ENCODE peak calls at places on chromosomes 13 and 19, in eight cellular contexts. B is left ventricle myocardium inferior; Z is upper lobe of right lung; X is effector memory CD4-positive, alpha-beta T cell; K is PC-9; Y is colonic mucosa; I is heart left ventricle; J is gastrocnemius medialis. A is an unnamed sample.

GRCh38 chr13:89627991-89628390 is 1719.5 kb upstream of the MIR17HG start:
- DNase-seq in B (no peak), Z (no peak), X (no peak), K (no peak), Y (no peak), I (no peak), J (no peak), A (no peak)

GRCh38 chr13:94548382-94549240 is 47.3 kb downstream of the TGDS start:
- DNase-seq in B (peak; percentile 43), Z (peak; percentile 80), X (peak; percentile 28), K (no peak), Y (peak; percentile 62), I (peak; percentile 72), J (peak; percentile 7), A (no peak)

GRCh38 chr13:91817250-91817649 is 418.8 kb downstream of the GPC5 start:
- DNase-seq in B (no peak), Z (no peak), X (no peak), K (no peak), Y (no peak), I (no peak), J (no peak), A (no peak)

GRCh38 chr13:44842158-44842557 is 147.1 kb downstream of the NUFIP1 start:
- DNase-seq in B (no peak), Z (no peak), X (no peak), K (no peak), Y (no peak), I (no peak), J (no peak), A (no peak)

GRCh38 chr19:34366670-34367423 is 1.9 kb downstream of the GPI start:
- DNase-seq in B (no peak), Z (no peak), X (no peak), K (no peak), Y (peak; percentile 30), I (no peak), J (no peak), A (no peak)

GRCh38 chr13:82688400-82688999 is 1193.8 kb downstream of the SLITRK1 start:
- DNase-seq in B (no peak), Z (no peak), X (no peak), K (no peak), Y (no peak), I (no peak), J (no peak), A (no peak)

GRCh38 chr13:64289702-64290101 is 2874.1 kb upstream of the PCDH20 start:
- DNase-seq in B (no peak), Z (no peak), X (no peak), K (no peak), Y (no peak), I (no peak), J (no peak), A (no peak)

GRCh38 chr19:11338569-11339253 is 746 bp downstream of the RAB3D start:
- DNase-seq in B (no peak), Z (peak; percentile 77), X (no peak), K (no peak), Y (peak; percentile 51), I (no peak), J (no peak), A (no peak)

GRCh38 chr13:47251771-47252170 is 354.9 kb upstream of the HTR2A start:
- DNase-seq in B (no peak), Z (no peak), X (no peak), K (no peak), Y (no peak), I (no peak), J (no peak), A (no peak)

GRCh38 chr19:17402982-17403855 is 2.2 kb downstream of the BST2 start:
- DNase-seq in B (no peak), Z (no peak), X (peak; percentile 41), K (no peak), Y (no peak), I (peak; percentile 65), J (no peak), A (no peak)

GRCh38 chr19:1081301-1082164 is 13.6 kb downstream of the POLR2E start:
- DNase-seq in B (no peak), Z (peak; percentile 72), X (no peak), K (no peak), Y (no peak), I (peak; percentile 57), J (no peak), A (no peak)

GRCh38 chr13:30240608-30241007 is 66.7 kb downstream of the KATNAL1 start:
- DNase-seq in B (no peak), Z (no peak), X (no peak), K (no peak), Y (no peak), I (no peak), J (no peak), A (no peak)

GRCh38 chr19:29766100-29766499 is 45.7 kb upstream of the CCNE1 start:
- DNase-seq in B (no peak), Z (no peak), X (no peak), K (no peak), Y (no peak), I (no peak), J (no peak), A (no peak)

GRCh38 chr19:37933965-37934364 is 27.0 kb downstream of the SIPA1L3 start:
- DNase-seq in B (peak; percentile 62), Z (no peak), X (no peak), K (no peak), Y (no peak), I (no peak), J (peak; percentile 9), A (no peak)

GRCh38 chr19:518292-519231 is 11.3 kb downstream of the TPGS1 start:
- DNase-seq in B (no peak), Z (no peak), X (peak; percentile 24), K (no peak), Y (no peak), I (no peak), J (no peak), A (peak; percentile 64)

GRCh38 chr13:51590966-51591627 is 6.8 kb downstream of the WDFY2 start:
- DNase-seq in B (no peak), Z (no peak), X (no peak), K (peak; percentile 46), Y (no peak), I (no peak), J (peak; percentile 7), A (no peak)
- H3K27ac ChIP-seq in B (peak overlapping the region; percentile 69), Z (peak overlapping the region; percentile 43), X (no peak overlapping the region), K (peak overlapping the region; percentile 64), Y (no peak overlapping the region), I (peak overlapping the region; percentile 22), J (peak overlapping the region; percentile 5), A (no peak overlapping the region)

GRCh38 chr13:48636550-48636949 is 17.2 kb upstream of the CYSLTR2 start:
- DNase-seq in B (no peak), Z (no peak), X (no peak), K (no peak), Y (no peak), I (no peak), J (no peak), A (no peak)

GRCh38 chr13:48634631-48635030 is 19.1 kb upstream of the CYSLTR2 start:
- DNase-seq in B (no peak), Z (no peak), X (no peak), K (no peak), Y (no peak), I (no peak), J (no peak), A (no peak)

GRCh38 chr13:48635478-48635877 is 18.3 kb upstream of the CYSLTR2 start:
- DNase-seq in B (no peak), Z (no peak), X (no peak), K (no peak), Y (no peak), I (no peak), J (no peak), A (no peak)

GRCh38 chr13:48631441-48631840 is 22.3 kb upstream of the CYSLTR2 start:
- DNase-seq in B (no peak), Z (no peak), X (no peak), K (no peak), Y (no peak), I (no peak), J (no peak), A (no peak)

DNA sequence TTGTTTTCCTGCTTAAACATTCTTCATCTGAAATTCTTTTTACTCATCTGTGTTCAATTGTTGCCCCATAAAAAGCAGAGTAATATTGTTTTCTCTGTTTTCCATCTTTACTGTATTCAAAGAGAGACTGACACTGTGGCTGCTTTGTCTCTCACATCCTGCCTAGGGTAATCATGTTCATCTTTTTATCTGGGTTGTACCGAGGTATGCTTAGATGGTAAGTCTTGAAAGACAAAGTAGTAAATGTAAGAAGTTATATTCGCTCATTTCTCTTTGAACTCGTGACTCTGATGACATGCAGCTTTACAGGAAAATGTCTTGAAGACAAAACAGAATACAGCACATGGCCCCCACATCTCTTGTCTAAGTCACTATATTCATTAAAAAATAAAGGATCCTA is 20.0 kb upstream of the CYSLTR2 start:
- DNase-seq in B (no peak), Z (no peak), X (no peak), K (no peak), Y (no peak), I (no peak), J (no peak), A (no peak)
- H3K4me1 ChIP-seq in B (peaks cover 10% of the 10 kb centered on the region), Z (no peaks in the 10 kb centered on the region), X (no peaks in the 10 kb centered on the region), K (no peaks in the 10 kb centered on the region), Y (no peaks in the 10 kb centered on the region), I (peaks cover 4% of the 10 kb centered on the region), J (no peaks in the 10 kb centered on the region), A (no peaks in the 10 kb centered on the region)

DNA sequence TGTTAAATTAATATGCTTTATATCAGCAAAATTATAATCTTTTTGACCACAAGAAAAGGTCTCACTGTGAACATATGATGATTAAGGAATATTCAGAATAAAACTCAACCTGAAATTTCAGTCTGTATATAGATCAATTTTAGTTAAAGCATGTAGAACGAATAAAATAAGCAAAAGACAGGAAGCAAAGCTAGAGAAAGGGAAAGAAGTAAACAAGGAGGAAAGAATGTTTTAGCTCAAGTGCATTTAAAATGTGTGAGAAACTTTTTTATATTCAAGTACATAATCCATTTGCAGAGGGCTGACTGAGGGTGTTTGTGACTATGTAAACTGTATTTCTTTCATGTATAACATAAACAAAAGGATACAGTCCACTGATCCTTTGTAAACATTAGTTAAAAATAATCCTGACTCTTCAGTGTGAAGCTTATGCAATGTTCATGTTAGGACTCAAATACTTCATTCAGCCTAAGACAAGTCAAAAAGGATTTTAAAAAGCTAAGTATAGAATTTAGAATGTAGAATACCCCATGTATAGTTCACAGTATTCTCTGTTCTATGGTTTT is 472.1 kb downstream of the DIAPH3 start:
- DNase-seq in B (no peak), Z (no peak), X (no peak), K (no peak), Y (no peak), I (no peak), J (no peak), A (no peak)
- H3K4me3 ChIP-seq in B (no peak overlapping the region), Z (no peak overlapping the region), X (no peak overlapping the region), K (no peak overlapping the region), Y (no peak overlapping the region), I (no peak overlapping the region), J (no peak overlapping the region), A (no peak overlapping the region)

DNA sequence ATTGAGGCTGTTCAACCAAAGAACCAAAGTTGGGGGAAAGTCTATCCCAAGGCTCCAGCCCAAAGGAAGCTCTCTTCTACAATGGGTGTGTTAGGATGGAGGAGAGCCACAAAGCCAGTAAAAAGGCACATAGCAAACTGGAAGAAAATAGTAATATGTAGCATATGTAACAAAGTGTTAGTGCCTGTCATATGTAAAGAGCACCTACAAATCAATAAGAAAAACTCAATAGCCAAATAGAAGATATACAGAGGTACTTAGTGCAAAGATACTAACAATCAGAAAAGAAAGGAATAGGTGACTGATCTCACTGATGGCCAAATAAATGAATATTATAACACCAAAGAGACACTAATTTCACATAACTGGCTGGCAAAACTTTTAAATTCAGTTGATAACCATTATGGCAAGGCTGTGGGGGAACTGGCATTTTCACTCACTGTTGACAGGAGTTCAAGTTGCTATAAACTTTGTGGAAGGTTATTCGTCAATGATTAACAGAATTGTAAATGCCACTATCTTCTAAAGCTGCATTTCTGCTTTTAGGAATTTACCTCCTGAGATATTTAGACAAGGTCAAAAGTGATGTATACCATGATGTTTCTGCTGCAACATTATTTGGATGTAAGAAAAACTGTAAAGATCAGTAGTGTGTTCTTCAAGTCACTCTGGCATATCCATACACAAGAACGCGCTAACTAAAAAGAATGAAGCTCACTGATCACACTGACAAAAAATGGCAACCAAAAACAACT is 110.8 kb downstream of the GNG7 start:
- DNase-seq in B (no peak), Z (no peak), X (no peak), K (no peak), Y (no peak), I (no peak), J (no peak), A (no peak)
- H3K27ac ChIP-seq in B (no peak overlapping the region), Z (no peak overlapping the region), X (no peak overlapping the region), K (no peak overlapping the region), Y (no peak overlapping the region), I (no peak overlapping the region), J (no peak overlapping the region), A (no peak overlapping the region)

A was measured in CD4-positive, alpha-beta memory T cell.